ENCODE peak calls at places on chromosomes 13 and 19, in four cellular contexts. E is Panc1, L is K562, Y is HepG2. P is an unnamed sample.

GRCh38 chr13:32426981-32427851 is 714 bp downstream of the N4BP2L1 start:
- DNase-seq in E (no peak), L (no peak), Y (no peak), P (no peak)

GRCh38 chr13:110521296-110521680 is 40.2 kb downstream of the RAB20 start:
- DNase-seq in E (no peak), L (no peak), Y (no peak), P (no peak)

GRCh38 chr13:103299079-103299478 is 232.9 kb upstream of the SLC10A2 start:
- DNase-seq in E (no peak), L (no peak), Y (no peak), P (no peak)

GRCh38 chr13:42215578-42216421 is 56.2 kb upstream of the AKAP11 start:
- DNase-seq in E (no peak), L (peak; percentile 6), Y (peak; percentile 10), P (peak; percentile 29)

GRCh38 chr19:6271721-6272410 is 7.9 kb downstream of the MLLT1 start:
- DNase-seq in E (no peak), L (peak; percentile 73), Y (no peak), P (no peak)

GRCh38 chr13:104832265-104832664 is 1703.2 kb downstream of the EFNB2 start:
- DNase-seq in E (no peak), L (no peak), Y (no peak), P (no peak)

GRCh38 chr13:102770435-102770834 is 3.2 kb downstream of the TEX30 start:
- DNase-seq in E (no peak), L (no peak), Y (peak; percentile 87), P (no peak)

GRCh38 chr19:719081-719512 is 10.4 kb downstream of the PALM start:
- DNase-seq in E (no peak), L (peak; percentile 49), Y (peak; percentile 39), P (no peak)

GRCh38 chr19:47765522-47766358 is 12.8 kb upstream of the SELENOW start:
- DNase-seq in E (no peak), L (peak; percentile 68), Y (peak; percentile 52), P (no peak)

GRCh38 chr13:59269476-59269875 is 894.3 kb downstream of the DIAPH3 start:
- DNase-seq in E (no peak), L (no peak), Y (no peak), P (no peak)

GRCh38 chr19:49758292-49758691 is 4.8 kb downstream of the TSKS start:
- DNase-seq in E (no peak), L (peak; percentile 17), Y (no peak), P (no peak)

GRCh38 chr19:8209965-8210659 is 942 bp downstream of the CERS4 start:
- DNase-seq in E (no peak), L (no peak), Y (no peak), P (no peak)

GRCh38 chr19:14700711-14701110 is 10.9 kb downstream of the ZNF333 start:
- DNase-seq in E (no peak), L (no peak), Y (no peak), P (no peak)

GRCh38 chr13:95155093-95155492 is 146.2 kb downstream of the ABCC4 start:
- DNase-seq in E (no peak), L (no peak), Y (no peak), P (no peak)

GRCh38 chr19:55477905-55478304 is 1.5 kb downstream of the ZNF628 start:
- DNase-seq in E (no peak), L (no peak), Y (no peak), P (no peak)

GRCh38 chr19:8206147-8207087 is 2.8 kb upstream of the CERS4 start:
- DNase-seq in E (no peak), L (no peak), Y (no peak), P (no peak)

GRCh38 chr13:50357586-50358118 is 342.4 kb downstream of the KCNRG start:
- DNase-seq in E (no peak), L (peak; percentile 10), Y (no peak), P (no peak)

GRCh38 chr19:31639306-31639705 is 290.1 kb upstream of the TSHZ3 start:
- DNase-seq in E (no peak), L (no peak), Y (no peak), P (no peak)

GRCh38 chr13:39253774-39254173 is 215.5 kb downstream of the NHLRC3 start:
- DNase-seq in E (no peak), L (no peak), Y (no peak), P (no peak)

GRCh38 chr13:75101997-75102720 is 379.8 kb downstream of the TBC1D4 start:
- DNase-seq in E (no peak), L (no peak), Y (no peak), P (no peak)

GRCh38 chr19:33441277-33441699 is 67.8 kb downstream of the CEBPG start:
- DNase-seq in E (no peak), L (no peak), Y (no peak), P (no peak)

GRCh38 chr19:49127674-49128544 is 8.6 kb downstream of the PPFIA3 start:
- DNase-seq in E (no peak), L (peak; percentile 96), Y (peak; percentile 93), P (peak; percentile 95)

GRCh38 chr19:32201661-32202060 is 143.7 kb upstream of the ZNF507 start:
- DNase-seq in E (no peak), L (no peak), Y (no peak), P (no peak)

GRCh38 chr19:53936035-53936434 is 26.7 kb upstream of the CACNG8 start:
- DNase-seq in E (no peak), L (no peak), Y (no peak), P (no peak)

GRCh38 chr13:95411641-95412040 is 110.4 kb upstream of the ABCC4 start:
- DNase-seq in E (no peak), L (no peak), Y (no peak), P (no peak)

GRCh38 chr13:23645851-23646250 is 75.6 kb downstream of the TNFRSF19 start:
- DNase-seq in E (no peak), L (no peak), Y (no peak), P (no peak)
- TF ChIP-seq TCF7L2 in E (no peak), L (no peak), Y (no peak), P (no peak)

DNA sequence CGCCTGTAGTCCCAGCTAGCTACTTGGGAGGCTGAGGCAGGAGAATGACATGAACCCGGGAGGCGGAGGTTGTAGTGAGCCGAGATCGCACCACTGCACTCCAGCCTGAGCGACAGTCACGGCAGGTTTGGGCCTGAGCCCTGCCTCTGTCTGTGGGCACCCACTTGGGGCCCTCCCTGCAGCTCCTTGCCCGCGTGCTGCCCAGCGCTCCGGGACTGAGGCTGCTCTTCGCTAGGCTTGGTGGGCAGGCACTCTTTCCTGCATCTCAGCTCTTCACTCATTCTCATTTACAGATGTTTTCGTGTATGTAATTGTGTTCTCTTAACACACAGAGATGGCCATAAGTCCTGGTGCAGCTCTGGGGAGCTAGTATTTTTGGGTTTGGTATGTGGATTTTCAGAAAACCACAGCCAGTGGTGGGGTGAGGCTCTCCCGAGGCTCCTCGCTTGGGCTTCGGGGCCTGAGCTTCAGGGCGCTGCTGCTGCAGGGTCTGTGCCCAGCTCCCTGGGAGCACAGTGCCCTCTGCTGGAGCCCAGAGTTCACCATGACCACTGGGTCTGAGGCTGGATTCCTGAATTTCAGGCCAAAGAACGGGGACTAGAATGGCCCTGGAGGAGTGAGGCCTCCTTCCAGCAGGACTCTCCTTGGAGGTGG is 15.2 kb downstream of the UPF1 start:
- DNase-seq in E (no peak), L (peak; percentile 53), Y (peak; percentile 54), P (no peak)
- TF ChIP-seq TCF7L2 in E (no peak), L (no peak), Y (no peak), P (no peak)

GRCh38 chr13:112729408-112729807 is 39.6 kb downstream of the ATP11A start:
- DNase-seq in E (no peak), L (no peak), Y (no peak), P (no peak)
- TF ChIP-seq TCF7L2 in E (no peak), L (no peak), Y (no peak), P (no peak)

GRCh38 chr13:101262306-101262705 is 154.0 kb downstream of the NALCN start:
- DNase-seq in E (no peak), L (no peak), Y (no peak), P (no peak)

GRCh38 chr13:101258509-101258908 is 157.8 kb downstream of the NALCN start:
- DNase-seq in E (no peak), L (no peak), Y (no peak), P (no peak)

GRCh38 chr13:101258071-101258470 is 158.2 kb downstream of the NALCN start:
- DNase-seq in E (peak; percentile 24), L (no peak), Y (peak; percentile 9), P (peak; percentile 54)
- TF ChIP-seq TCF7L2 in E (no peak), L (no peak), Y (no peak), P (peak; percentile 63)

DNA sequence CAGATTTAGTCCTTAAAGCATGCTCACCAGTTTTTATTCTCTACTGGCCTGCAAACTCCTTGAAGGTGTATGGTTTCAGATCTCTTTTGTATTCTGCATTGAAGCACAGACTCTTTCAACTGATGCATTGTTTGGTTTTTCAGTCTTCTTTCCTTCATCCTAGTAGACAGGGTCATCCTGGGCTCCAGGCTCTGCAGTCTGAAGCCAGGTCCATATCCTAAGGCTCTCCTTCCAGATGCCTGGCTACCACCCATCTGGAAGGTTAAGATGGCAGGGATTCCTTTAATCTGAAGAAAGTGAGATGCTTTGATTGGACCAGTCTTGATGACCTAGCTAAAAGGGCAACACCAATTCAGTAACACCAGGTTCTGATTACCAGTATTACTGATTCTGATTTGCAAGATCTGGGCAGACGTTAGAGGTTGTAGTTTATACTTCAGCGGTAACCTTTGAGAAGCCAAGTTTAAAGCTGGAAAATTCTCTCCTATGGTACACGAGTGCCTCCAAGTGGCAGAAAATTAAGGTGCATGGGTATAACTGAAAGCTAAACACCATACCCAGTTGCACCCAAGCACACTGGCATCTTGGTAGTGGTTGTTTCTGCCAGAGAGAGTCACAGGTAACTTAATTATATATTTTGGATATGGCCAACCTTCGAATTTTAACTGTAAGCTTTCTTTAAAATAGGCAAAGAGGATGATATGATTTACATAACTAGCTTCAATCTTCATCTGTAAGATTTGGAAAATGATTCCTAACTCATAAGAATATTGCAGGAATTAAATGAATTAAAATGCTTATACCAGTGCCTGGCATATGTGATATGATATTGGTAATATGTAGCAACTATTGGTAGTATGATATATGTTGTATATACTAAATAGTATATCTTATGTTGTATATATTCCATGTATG is 1651.9 kb upstream of the MIR17HG start:
- DNase-seq in E (peak; percentile 22), L (no peak), Y (peak; percentile 9), P (peak; percentile 22)
- TF ChIP-seq TCF7L2 in E (no peak), L (no peak), Y (no peak), P (no peak)

GRCh38 chr13:97148894-97149293 is 73.2 kb upstream of the MBNL2 start:
- DNase-seq in E (no peak), L (peak; percentile 14), Y (no peak), P (no peak)
- TF ChIP-seq TCF7L2 in E (no peak), L (no peak), Y (no peak), P (no peak)

GRCh38 chr19:12833747-12834417 is 497 bp downstream of the RTBDN start:
- DNase-seq in E (no peak), L (peak; percentile 81), Y (no peak), P (no peak)
- TF ChIP-seq TCF7L2 in E (no peak), L (no peak), Y (no peak), P (no peak)